ENCODE peak calls at places on chromosome 16, in four cellular contexts. B is mucosa of gallbladder, H is occipital lobe, W is AG09309. K is an unnamed sample.

GRCh38 chr16:18049454-18050133 is 286.9 kb downstream of the NPIPA8 start:
- DNase-seq in B (no peak), W (no peak), H (no peak), K (no peak)

GRCh38 chr16:87706278-87707000 is 59.3 kb downstream of the KLHDC4 start:
- DNase-seq in H (no peak), W (no peak), B (no peak), K (no peak)

GRCh38 chr16:57446530-57447141 is 549 bp downstream of the CIAPIN1 start:
- DNase-seq in W (no peak), B (no peak), H (no peak), K (no peak)

GRCh38 chr16:9091867-9092281 is 430 bp downstream of the HAPSTR1 start:
- DNase-seq in B (peak; percentile 22), H (peak; percentile 54), W (no peak), K (no peak)

GRCh38 chr16:12271006-12271405 is 294.5 kb downstream of the SNX29 start:
- DNase-seq in W (no peak), B (peak; percentile 19), H (no peak), K (no peak)

GRCh38 chr16:84053237-84053636 is 10.6 kb upstream of the SLC38A8 start:
- DNase-seq in W (no peak), H (no peak), B (no peak), K (no peak)

GRCh38 chr16:58481931-58482330 is 18.0 kb upstream of the NDRG4 start:
- DNase-seq in W (no peak), B (no peak), H (no peak), K (no peak)

GRCh38 chr16:28538733-28539596 is at the start of gene NUPR1:
- DNase-seq in H (peak; percentile 28), W (peak; percentile 97), B (peak; percentile 90), K (peak; percentile 60)

GRCh38 chr16:69927056-69927757 is 23.9 kb upstream of the CLEC18A start:
- DNase-seq in W (peak; percentile 18), B (peak; percentile 23), H (no peak), K (no peak)

GRCh38 chr16:64094992-64095579 is 1026.8 kb downstream of the CDH11 start:
- DNase-seq in W (peak; percentile 16), H (no peak), B (no peak), K (no peak)

GRCh38 chr16:88917146-88917914 is 50.9 kb upstream of the PABPN1L start:
- DNase-seq in B (no peak), W (no peak), H (no peak), K (no peak)

GRCh38 chr16:4244881-4245280 is 3.0 kb upstream of the SRL start:
- DNase-seq in H (no peak), B (no peak), W (no peak), K (no peak)

GRCh38 chr16:88069397-88070168 is 118.3 kb downstream of the BANP start:
- DNase-seq in B (no peak), W (no peak), H (no peak), K (no peak)

GRCh38 chr16:87132361-87133014 is 184.7 kb downstream of the C16orf95 start:
- DNase-seq in H (peak; percentile 9), W (peak; percentile 27), B (no peak), K (no peak)

GRCh38 chr16:12063004-12063395 is 86.5 kb downstream of the SNX29 start:
- DNase-seq in B (no peak), W (no peak), H (no peak), K (no peak)

GRCh38 chr16:13957197-13958078 is 37.5 kb downstream of the ERCC4 start:
- DNase-seq in H (peak; percentile 56), W (peak; percentile 73), B (peak; percentile 71), K (peak; percentile 88)

GRCh38 chr16:56965149-56965938 is 3.6 kb downstream of the CETP start:
- DNase-seq in W (no peak), H (no peak), B (no peak), K (no peak)

GRCh38 chr16:73052441-73053030 is 4.6 kb upstream of the ZFHX3 start:
- DNase-seq in B (no peak), H (no peak), W (no peak), K (no peak)

GRCh38 chr16:68275611-68276191 is 11.4 kb downstream of the SLC7A6 start:
- DNase-seq in W (no peak), B (no peak), H (no peak), K (no peak)

GRCh38 chr16:81483064-81483969 is 38.7 kb downstream of the CMIP start:
- DNase-seq in B (no peak), H (no peak), W (no peak), K (no peak)

GRCh38 chr16:87527055-87527724 is 34.4 kb upstream of the ZCCHC14 start:
- DNase-seq in H (no peak), W (no peak), B (no peak), K (no peak)

GRCh38 chr16:75471723-75472634 is 7.5 kb upstream of the TMEM170A start:
- DNase-seq in W (peak; percentile 20), B (peak; percentile 60), H (peak; percentile 29), K (no peak)

GRCh38 chr16:19644877-19645276 is 73.2 kb downstream of the KNOP1 start:
- DNase-seq in W (no peak), H (no peak), B (peak; percentile 62), K (no peak)

GRCh38 chr16:2159052-2159838 is 3.7 kb downstream of the TRAF7 start:
- DNase-seq in H (no peak), B (peak; percentile 66), W (no peak), K (no peak)